ENCODE peak calls at places on chromosomes 2 and 18, in six cellular contexts. O is CD8-positive, alpha-beta T cell; D is dorsolateral prefrontal cortex; Y is fibroblast of pulmonary artery; A is NB4; C is right atrium auricular region. J is an unnamed sample.

GRCh38 chr2:221429741-221430491 is 142.2 kb downstream of the EPHA4 start:
- DNase-seq in A (no peak), D (peak), C (no peak), O (no peak), Y (peak), J (no peak)

GRCh38 chr2:8684885-8685696 is 3.2 kb downstream of the ID2 start:
- DNase-seq in A (peak), Y (peak), O (peak), D (no peak), C (peak), J (no peak)

GRCh38 chr2:126874961-126875360 is 23.7 kb upstream of the TEX51 start:
- DNase-seq in C (no peak), D (no peak), Y (no peak), A (no peak), O (no peak), J (no peak)

GRCh38 chr2:18899725-18900124 is 310.4 kb upstream of the NT5C1B start:
- DNase-seq in D (no peak), A (no peak), C (no peak), O (no peak), Y (no peak), J (no peak)

GRCh38 chr2:19623488-19623887 is 265.1 kb upstream of the OSR1 start:
- DNase-seq in C (no peak), Y (peak), D (no peak), O (no peak), A (no peak), J (no peak)

GRCh38 chr2:40113272-40113671 is 334.2 kb upstream of the THUMPD2 start:
- DNase-seq in Y (no peak), O (no peak), D (no peak), A (no peak), C (no peak), J (no peak)

GRCh38 chr18:61459896-61460295 is 126.7 kb downstream of the CDH20 start:
- DNase-seq in Y (no peak), C (no peak), O (no peak), D (no peak), A (no peak), J (no peak)

GRCh38 chr18:37484893-37485834 is 80.4 kb downstream of the CELF4 start:
- DNase-seq in C (no peak), D (no peak), A (no peak), Y (peak), O (no peak), J (no peak)

GRCh38 chr2:175418224-175418843 is 236.8 kb upstream of the ATP5MC3 start:
- DNase-seq in D (no peak), A (peak), C (no peak), O (no peak), Y (no peak), J (no peak)

GRCh38 chr2:175414872-175415487 is 233.5 kb upstream of the ATP5MC3 start:
- DNase-seq in Y (peak), D (peak), A (peak), C (peak), O (no peak), J (peak)
- TF ChIP-seq CTCF in Y (peak), D (peak), A (peak), C (no peak), O (no peak), J (peak)

GRCh38 chr2:98712145-98712544 is 18.8 kb downstream of the MGAT4A start:
- DNase-seq in O (no peak), D (no peak), Y (no peak), C (no peak), A (no peak), J (no peak)

GRCh38 chr2:98713332-98714015 is 17.5 kb downstream of the MGAT4A start:
- DNase-seq in C (no peak), A (no peak), Y (no peak), D (no peak), O (no peak), J (no peak)

GRCh38 chr2:98709530-98709929 is 21.4 kb downstream of the MGAT4A start:
- DNase-seq in A (no peak), Y (peak), C (no peak), D (peak), O (no peak), J (no peak)

GRCh38 chr2:98708396-98709186 is 22.3 kb downstream of the MGAT4A start:
- DNase-seq in C (no peak), D (no peak), O (no peak), A (no peak), Y (no peak), J (no peak)

GRCh38 chr2:98710709-98711108 is 20.2 kb downstream of the MGAT4A start:
- DNase-seq in O (no peak), Y (no peak), C (no peak), D (no peak), A (peak), J (no peak)
- H3K4me3 ChIP-seq in O (peak), Y (no peak), C (no peak), D (no peak), A (no peak), J (no peak)

DNA sequence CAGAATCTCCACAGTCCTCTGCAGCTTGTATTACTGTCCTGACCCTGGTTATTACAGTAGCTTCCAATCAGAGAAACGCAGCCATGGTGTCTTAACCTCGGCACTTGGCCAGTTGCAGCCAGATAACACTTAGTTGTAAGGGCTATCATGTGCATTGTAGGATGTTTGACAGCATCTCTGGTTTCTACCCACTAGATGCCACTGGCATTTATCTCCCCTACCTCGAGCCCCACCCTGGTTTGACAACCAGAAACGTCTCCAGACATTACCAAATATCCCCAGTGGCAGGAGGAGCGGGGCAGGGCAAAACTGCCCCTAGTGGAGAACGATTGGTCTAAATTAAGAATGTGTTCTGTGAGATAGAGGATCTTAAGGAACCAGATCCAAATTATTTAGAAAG is 13.1 kb downstream of the DSG2 start:
- DNase-seq in A (no peak), D (no peak), O (no peak), C (no peak), Y (no peak), J (no peak)
- TF ChIP-seq CTCF in A (no peak), D (no peak), O (no peak), C (no peak), Y (peak), J (peak)

GRCh38 chr2:207505728-207506127 is 24.0 kb upstream of the CREB1 start:
- DNase-seq in D (no peak), Y (peak), O (no peak), C (no peak), A (peak), J (peak)

GRCh38 chr2:207506426-207506825 is 23.3 kb upstream of the CREB1 start:
- DNase-seq in D (no peak), Y (no peak), C (no peak), A (no peak), O (no peak), J (no peak)

GRCh38 chr2:207503234-207503633 is 26.5 kb upstream of the CREB1 start:
- DNase-seq in D (no peak), O (no peak), C (no peak), Y (peak), A (peak), J (no peak)

GRCh38 chr2:207504513-207505171 is 25.1 kb upstream of the CREB1 start:
- DNase-seq in D (no peak), Y (peak), A (no peak), O (no peak), C (no peak), J (no peak)

DNA sequence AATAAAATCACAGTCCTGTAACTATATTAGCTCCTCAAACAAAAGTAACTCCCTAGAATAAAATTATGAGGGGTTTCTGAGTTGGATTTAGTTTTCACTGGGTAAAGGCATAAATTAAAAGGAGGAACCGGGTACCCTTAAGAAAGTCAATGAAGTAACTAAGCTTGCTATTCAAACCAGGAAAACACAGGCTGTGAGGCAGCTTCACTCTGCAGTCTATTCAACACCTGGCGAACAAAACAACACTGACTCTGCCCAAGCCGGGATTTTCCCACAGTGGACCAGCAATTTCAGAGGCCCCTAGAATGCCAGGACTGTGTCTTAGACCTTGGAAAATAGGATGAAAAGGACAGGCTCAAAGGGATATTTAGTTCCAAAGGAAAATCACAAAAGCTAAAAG is 24.6 kb upstream of the CREB1 start:
- DNase-seq in Y (no peak), O (no peak), D (no peak), A (no peak), C (no peak), J (no peak)
- H3K4me3 ChIP-seq in Y (no peak), O (no peak), D (no peak), A (no peak), C (no peak), J (no peak)

DNA sequence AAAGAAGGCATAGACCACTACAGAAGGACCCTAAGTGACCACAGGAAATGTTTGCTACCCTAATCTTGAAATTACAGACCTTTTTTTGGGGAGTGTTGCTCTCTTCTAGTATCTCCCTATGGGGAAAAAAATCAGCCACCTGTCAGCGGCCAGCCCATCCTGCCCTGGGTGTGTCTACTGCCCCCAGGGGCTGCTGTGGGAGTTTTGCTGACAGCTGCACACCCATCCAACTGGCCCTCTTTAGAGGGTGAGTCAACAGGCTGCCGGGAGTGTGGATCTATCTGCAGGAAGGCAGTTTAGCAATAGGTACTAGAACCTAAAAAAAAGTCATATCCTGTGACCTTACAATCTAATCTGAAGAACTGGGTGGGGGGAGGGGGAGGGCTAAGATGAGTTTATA is 796 bp upstream of the DYSF start:
- DNase-seq in C (no peak), Y (peak), A (peak), O (no peak), D (no peak), J (no peak)
- TF ChIP-seq CTCF in C (no peak), Y (peak), A (peak), O (no peak), D (no peak), J (peak)

GRCh38 chr2:160397530-160397865 is 96.1 kb downstream of the RBMS1 start:
- DNase-seq in A (no peak), C (no peak), Y (no peak), O (no peak), D (no peak), J (peak)
- H3K4me3 ChIP-seq in A (no peak), C (no peak), Y (no peak), O (no peak), D (no peak), J (no peak)

GRCh38 chr2:74177697-74178096 is 982 bp downstream of the MOB1A start:
- DNase-seq in D (no peak), Y (no peak), C (no peak), O (no peak), A (no peak), J (no peak)

GRCh38 chr2:74179063-74179865 is 585 bp upstream of the MOB1A start:
- DNase-seq in O (peak), Y (no peak), D (no peak), C (peak), A (no peak), J (no peak)

GRCh38 chr2:74174909-74175308 is 3.8 kb downstream of the MOB1A start:
- DNase-seq in Y (no peak), C (no peak), O (no peak), A (no peak), D (no peak), J (no peak)

GRCh38 chr2:74181739-74182138 is 3.1 kb upstream of the MOB1A start:
- DNase-seq in A (peak), C (no peak), O (no peak), D (peak), Y (no peak), J (no peak)

GRCh38 chr2:74178211-74179062 is at the start of gene MOB1A:
- DNase-seq in O (peak), C (peak), A (peak), Y (peak), D (peak), J (peak)
- TF ChIP-seq CTCF in O (no peak), C (no peak), A (no peak), Y (no peak), D (peak), J (no peak)

DNA sequence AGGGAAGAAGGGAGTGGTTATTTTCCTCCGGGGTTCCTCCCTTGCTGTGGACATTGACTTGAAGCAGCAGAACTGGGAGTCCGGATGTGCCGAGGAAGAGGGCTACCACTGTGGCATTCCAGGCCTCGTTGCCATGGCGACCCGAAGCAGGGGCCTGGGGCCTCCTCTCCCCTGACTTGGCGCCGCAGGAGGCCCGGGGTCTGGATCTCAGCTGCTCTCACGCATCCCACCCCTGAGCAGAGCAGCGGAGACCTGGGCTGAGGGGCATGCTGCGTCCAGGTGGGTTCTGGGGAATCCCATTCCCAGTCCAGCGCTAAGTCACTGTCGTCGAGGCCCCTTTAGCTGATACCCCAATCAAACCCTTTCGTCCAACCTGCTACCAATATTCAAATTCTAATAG is 100.2 kb downstream of the BCL11A start:
- DNase-seq in O (no peak), C (no peak), A (no peak), Y (no peak), D (no peak), J (no peak)
- H3K4me3 ChIP-seq in O (no peak), C (no peak), A (no peak), Y (no peak), D (no peak), J (no peak)

J was measured in epithelial cell of proximal tubule.